ENCODE peak calls at places on chromosomes 11 and 22, in four cellular contexts. C, Y, O and S are unnamed samples.

GRCh38 chr11:110979696-110980095 is 265.8 kb upstream of the POU2AF2 start:
- DNase-seq in Y (no peak), C (no peak), O (no peak), S (no peak)

GRCh38 chr22:42300286-42301071 is 30.0 kb upstream of the TCF20 start:
- DNase-seq in O (no peak), Y (no peak), C (no peak), S (peak)

GRCh38 chr22:37896181-37896592 is 9.9 kb upstream of the MICALL1 start:
- DNase-seq in Y (no peak), C (no peak), O (no peak), S (peak)

GRCh38 chr11:63871962-63872832 is 33.3 kb downstream of the MARK2 start:
- DNase-seq in C (peak), O (peak), Y (peak), S (peak)

GRCh38 chr22:45919504-45920286 is 57.3 kb downstream of the WNT7B start:
- DNase-seq in C (no peak), O (no peak), Y (no peak), S (no peak)

GRCh38 chr22:39244073-39244495 is 698 bp downstream of the PDGFB start:
- DNase-seq in O (no peak), Y (no peak), C (no peak), S (no peak)

GRCh38 chr22:39471421-39472141 is 14.8 kb downstream of the MGAT3 start:
- DNase-seq in Y (no peak), C (no peak), O (no peak), S (peak)

GRCh38 chr11:76588455-76589325 is 81.9 kb downstream of the LRRC32 start:
- DNase-seq in O (no peak), C (no peak), Y (no peak), S (peak)

GRCh38 chr11:71286701-71287643 is 34.6 kb upstream of the SHANK2 start:
- DNase-seq in C (peak), O (no peak), Y (no peak), S (no peak)
- TF ChIP-seq MAX in C (no peak), O (no peak), Y (peak), S (no peak)

GRCh38 chr11:130209128-130209932 is 49.7 kb downstream of the ST14 start:
- DNase-seq in Y (no peak), C (peak), O (no peak), S (no peak)
- TF ChIP-seq MAX in Y (no peak), C (no peak), O (no peak), S (no peak)

GRCh38 chr11:45432100-45432499 is 146.0 kb upstream of the SYT13 start:
- DNase-seq in C (no peak), O (no peak), Y (no peak), S (no peak)

GRCh38 chr11:45435706-45436105 is 149.6 kb upstream of the SYT13 start:
- DNase-seq in O (no peak), Y (no peak), C (no peak), S (no peak)

GRCh38 chr11:45432910-45433309 is 146.8 kb upstream of the SYT13 start:
- DNase-seq in O (no peak), C (no peak), Y (no peak), S (no peak)

GRCh38 chr11:45436966-45437365 is 150.8 kb upstream of the SYT13 start:
- DNase-seq in C (no peak), O (no peak), Y (no peak), S (no peak)

GRCh38 chr11:45436118-45436517 is 150.0 kb upstream of the SYT13 start:
- DNase-seq in Y (no peak), C (no peak), O (no peak), S (no peak)
- TF ChIP-seq MAX in Y (no peak), C (no peak), O (no peak), S (no peak)

GRCh38 chr11:11584446-11584810 is 37.4 kb downstream of the GALNT18 start:
- DNase-seq in Y (peak), C (no peak), O (peak), S (no peak)
- TF ChIP-seq MAX in Y (peak), C (no peak), O (no peak), S (no peak)

GRCh38 chr22:35619336-35620094 is 2.4 kb upstream of the MB start:
- DNase-seq in C (no peak), O (no peak), Y (no peak), S (no peak)
- TF ChIP-seq MAX in C (no peak), O (no peak), Y (no peak), S (no peak)

DNA sequence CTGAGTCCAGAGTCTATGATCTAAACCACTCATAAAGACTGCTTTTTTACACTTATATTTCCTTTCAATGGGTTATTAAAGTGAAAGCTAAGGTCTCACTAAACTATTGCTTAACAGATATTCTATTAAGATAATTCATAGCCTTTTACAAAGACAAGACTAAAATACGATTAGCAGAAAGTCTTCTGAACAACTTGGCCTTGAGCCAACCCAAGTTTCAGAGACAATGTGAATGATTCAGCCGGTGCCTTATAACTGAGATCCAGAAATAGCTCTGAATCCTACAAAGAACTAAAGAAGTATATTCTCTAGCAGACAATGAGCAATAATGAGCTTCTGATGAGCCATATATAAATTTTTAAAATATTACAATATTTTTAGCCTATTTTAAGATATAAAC is 41.5 kb upstream of the CARD18 start:
- DNase-seq in O (no peak), Y (no peak), C (no peak), S (peak)
- TF ChIP-seq MAX in O (no peak), Y (no peak), C (no peak), S (no peak)

GRCh38 chr11:66315921-66316811 is 678 bp downstream of the CD248 start:
- DNase-seq in Y (no peak), C (no peak), O (no peak), S (no peak)

GRCh38 chr11:66318576-66318970 is 1.7 kb upstream of the CD248 start:
- DNase-seq in C (no peak), O (no peak), Y (no peak), S (no peak)

GRCh38 chr11:66317766-66318575 is 1.1 kb upstream of the CD248 start:
- DNase-seq in Y (no peak), O (no peak), C (peak), S (peak)

GRCh38 chr11:66316849-66317251 is at the start of gene CD248:
- DNase-seq in O (no peak), Y (no peak), C (peak), S (peak)

DNA sequence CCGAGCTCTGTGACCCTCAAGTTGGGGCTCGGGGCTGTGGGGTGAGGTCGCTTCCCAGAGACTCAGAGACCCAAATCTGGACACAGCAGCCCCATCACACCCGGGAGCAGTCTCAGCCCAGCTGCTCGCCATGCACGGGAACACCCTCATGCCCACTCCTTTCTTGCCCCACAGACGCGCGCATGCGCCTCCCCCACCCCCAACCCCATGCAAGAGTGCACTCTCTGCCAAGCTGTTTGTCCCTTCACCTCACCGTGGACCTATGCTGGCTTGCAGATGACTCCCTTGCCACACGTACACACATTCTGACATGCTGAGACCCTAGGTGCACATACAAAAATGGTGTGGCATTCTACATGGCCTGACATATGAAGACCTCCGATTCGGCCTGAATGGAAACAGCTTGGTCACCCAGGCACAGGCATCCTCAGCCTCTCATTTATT is 500 bp upstream of the CD248 start:
- DNase-seq in O (no peak), Y (no peak), C (no peak), S (peak)
- TF ChIP-seq MAX in O (no peak), Y (no peak), C (no peak), S (no peak)

DNA sequence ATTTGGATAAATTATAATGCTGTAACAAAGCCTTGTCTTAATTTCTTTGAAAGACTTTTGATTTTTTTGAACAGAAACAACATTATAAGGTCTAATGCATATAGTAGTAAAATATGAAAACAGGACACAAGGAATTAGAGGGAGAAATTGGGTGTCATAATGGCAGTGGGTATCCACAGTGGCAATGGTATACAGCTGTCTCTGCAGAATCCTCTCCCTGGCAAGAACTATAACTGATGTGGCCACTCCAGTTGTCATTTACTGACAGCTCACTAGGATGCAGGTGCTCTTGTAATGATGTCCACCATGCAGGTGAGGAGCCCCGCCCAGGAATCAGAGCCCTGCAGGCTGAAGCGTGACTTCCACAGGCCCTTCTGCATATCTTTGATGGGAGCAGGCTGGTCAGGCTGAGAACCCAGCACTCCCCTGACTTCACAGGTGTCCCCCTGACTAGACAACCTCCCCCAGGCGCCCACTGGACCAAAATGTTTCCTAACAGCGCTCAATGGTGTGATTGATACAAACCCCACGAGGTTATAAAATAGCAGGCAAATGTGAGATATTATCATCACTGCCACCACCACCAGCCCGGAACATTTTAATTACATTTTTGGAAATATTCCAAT is 32.8 kb upstream of the SERPIND1 start:
- DNase-seq in Y (no peak), O (no peak), C (no peak), S (no peak)
- TF ChIP-seq MAX in Y (no peak), O (no peak), C (no peak), S (no peak)

GRCh38 chr11:120839201-120839600 is 184.7 kb upstream of the TBCEL start:
- DNase-seq in O (no peak), C (no peak), Y (no peak), S (no peak)
- TF ChIP-seq MAX in O (no peak), C (no peak), Y (no peak), S (no peak)

GRCh38 chr11:1484716-1485503 is 1.7 kb downstream of the MOB2 start:
- DNase-seq in Y (no peak), C (no peak), O (no peak), S (no peak)
- TF ChIP-seq MAX in Y (no peak), C (no peak), O (no peak), S (no peak)